ENCODE peak calls at places on chromosomes 6 and 20, in four cellular contexts. P is AG04450, I is astrocyte, O is body of pancreas. E is an unnamed sample.

GRCh38 chr6:35051393-35051792 is 89.7 kb downstream of the TCP11 start:
- DNase-seq in P (no peak), I (no peak), O (no peak), E (no peak)

GRCh38 chr6:149318581-149319286 is 1.2 kb downstream of the TAB2 start:
- DNase-seq in P (no peak), I (no peak), O (no peak), E (no peak)

GRCh38 chr6:7463785-7464184 is 74.2 kb downstream of the RIOK1 start:
- DNase-seq in P (no peak), I (no peak), O (no peak), E (peak)

GRCh38 chr20:44701116-44701865 is 13.9 kb upstream of the CCN5 start:
- DNase-seq in P (no peak), I (no peak), O (no peak), E (peak)

GRCh38 chr20:53580376-53581111 is 13.1 kb downstream of the ZNF217 start:
- DNase-seq in P (no peak), I (no peak), O (no peak), E (no peak)

GRCh38 chr6:101558712-101559111 is 165.2 kb downstream of the GRIK2 start:
- DNase-seq in P (no peak), I (no peak), O (no peak), E (no peak)

GRCh38 chr6:13766201-13766634 is 48.1 kb downstream of the MCUR1 start:
- DNase-seq in P (no peak), I (peak), O (no peak), E (peak)

GRCh38 chr20:9338101-9338500 is 176.3 kb upstream of the LAMP5 start:
- DNase-seq in P (no peak), I (no peak), O (no peak), E (no peak)

GRCh38 chr6:94454231-94454630 is 1034.9 kb upstream of the EPHA7 start:
- DNase-seq in P (no peak), I (no peak), O (no peak), E (no peak)

GRCh38 chr6:114650891-114651290 is 308.1 kb upstream of the HS3ST5 start:
- DNase-seq in P (no peak), I (no peak), O (no peak), E (no peak)

GRCh38 chr6:114649298-114649697 is 306.5 kb upstream of the HS3ST5 start:
- DNase-seq in P (no peak), I (no peak), O (no peak), E (no peak)

GRCh38 chr6:114648847-114649246 is 306.0 kb upstream of the HS3ST5 start:
- DNase-seq in P (no peak), I (peak), O (no peak), E (no peak)
- H3K4me3 ChIP-seq in P (no peak), I (no peak), O (no peak), E (no peak)

DNA sequence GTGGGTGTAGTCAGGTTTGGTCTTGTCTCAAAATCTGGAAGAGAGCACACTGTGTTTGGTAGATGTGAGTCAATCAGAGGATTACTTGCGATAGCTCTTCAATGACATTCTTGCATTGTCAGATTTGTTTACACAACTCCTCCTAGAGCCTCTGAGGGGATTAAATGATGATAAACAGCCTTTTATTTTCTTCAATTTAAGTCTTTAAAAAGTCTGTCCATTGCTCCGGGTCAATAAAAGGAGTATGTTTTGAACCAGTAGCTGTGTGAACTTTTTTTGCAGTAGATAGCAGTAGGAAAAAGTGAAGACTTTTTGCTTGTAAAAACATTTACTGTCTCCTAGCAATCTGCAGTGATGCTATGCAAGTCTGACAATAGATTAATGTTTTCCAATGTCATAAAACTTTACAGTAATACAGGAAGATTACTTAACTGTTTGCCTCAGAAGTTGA is 49.9 kb downstream of the GJA1 start:
- DNase-seq in P (no peak), I (no peak), O (no peak), E (peak)
- TF ChIP-seq CTCF in P (no peak), I (no peak), O (no peak), E (no peak)

DNA sequence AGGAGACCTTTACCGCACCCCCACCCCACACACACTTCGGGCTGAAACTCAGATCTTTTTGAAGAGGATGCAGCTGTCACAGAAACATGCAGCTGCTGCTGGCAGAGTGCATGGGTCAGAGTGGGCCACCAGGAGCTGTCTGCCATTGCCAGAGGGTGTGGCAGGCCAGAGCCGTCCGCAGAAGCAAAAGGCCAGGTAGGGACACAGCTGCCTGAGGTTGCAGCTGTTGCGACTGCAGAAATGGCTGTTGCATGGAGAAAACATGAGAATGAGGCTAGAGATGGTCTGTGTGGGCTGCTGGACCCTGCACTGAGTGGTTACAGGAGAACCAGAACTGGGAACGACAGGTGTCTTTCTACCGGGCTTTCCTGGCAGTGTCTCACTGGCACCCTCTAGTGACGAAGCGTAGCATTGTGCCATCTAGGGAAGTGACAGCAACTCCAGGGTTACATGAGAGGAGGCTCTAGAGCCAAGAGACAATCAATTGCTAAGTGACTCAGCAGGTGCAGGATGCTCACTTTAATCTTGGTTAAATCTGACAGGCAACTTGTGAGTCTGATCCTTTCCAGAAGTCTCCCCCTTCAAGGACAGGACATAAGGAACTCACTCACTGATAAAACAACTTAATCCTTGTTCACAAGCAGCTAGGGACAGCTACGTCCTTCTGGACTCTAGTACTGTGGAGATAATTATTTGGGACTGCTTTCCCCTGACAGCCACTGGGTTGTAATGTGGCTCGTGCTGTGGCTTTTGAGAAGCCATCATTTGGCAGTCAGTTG is 29.1 kb upstream of the SERPINB9 start:
- DNase-seq in P (peak), I (peak), O (peak), E (peak)
- H3K4me3 ChIP-seq in P (no peak), I (no peak), O (no peak), E (no peak)

DNA sequence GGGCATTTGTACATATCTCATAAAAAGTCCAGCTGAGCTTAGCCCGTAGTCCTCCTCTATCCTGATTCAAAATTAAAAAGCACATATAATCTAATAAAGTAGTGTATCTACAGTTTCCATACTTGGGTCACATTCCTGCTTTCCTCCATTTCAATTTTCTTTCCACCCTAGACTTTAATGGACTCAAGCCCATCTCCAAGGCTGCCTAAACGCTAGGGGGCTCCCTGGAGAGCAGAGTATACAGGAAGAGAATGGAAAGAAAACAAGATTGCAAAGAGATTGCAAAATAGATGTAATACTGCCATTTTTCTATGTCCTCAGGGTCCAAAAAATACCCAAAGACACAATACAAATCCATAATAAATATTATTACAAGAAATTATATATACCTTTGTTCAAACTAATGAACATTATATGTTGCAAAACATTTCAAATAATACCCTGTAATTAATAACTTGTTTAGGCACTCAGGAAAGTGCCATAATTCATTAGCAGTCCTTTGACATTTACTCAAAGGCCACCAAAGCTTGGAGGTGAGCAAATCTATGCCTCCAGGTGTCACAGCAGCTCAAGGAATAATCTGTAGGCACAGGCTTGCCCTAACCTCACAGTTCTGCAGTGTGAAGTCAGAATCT is 2.4 kb upstream of the MCM3 start:
- DNase-seq in P (peak), I (peak), O (peak), E (peak)
- TF ChIP-seq CTCF in P (peak), I (peak), O (peak), E (peak)

DNA sequence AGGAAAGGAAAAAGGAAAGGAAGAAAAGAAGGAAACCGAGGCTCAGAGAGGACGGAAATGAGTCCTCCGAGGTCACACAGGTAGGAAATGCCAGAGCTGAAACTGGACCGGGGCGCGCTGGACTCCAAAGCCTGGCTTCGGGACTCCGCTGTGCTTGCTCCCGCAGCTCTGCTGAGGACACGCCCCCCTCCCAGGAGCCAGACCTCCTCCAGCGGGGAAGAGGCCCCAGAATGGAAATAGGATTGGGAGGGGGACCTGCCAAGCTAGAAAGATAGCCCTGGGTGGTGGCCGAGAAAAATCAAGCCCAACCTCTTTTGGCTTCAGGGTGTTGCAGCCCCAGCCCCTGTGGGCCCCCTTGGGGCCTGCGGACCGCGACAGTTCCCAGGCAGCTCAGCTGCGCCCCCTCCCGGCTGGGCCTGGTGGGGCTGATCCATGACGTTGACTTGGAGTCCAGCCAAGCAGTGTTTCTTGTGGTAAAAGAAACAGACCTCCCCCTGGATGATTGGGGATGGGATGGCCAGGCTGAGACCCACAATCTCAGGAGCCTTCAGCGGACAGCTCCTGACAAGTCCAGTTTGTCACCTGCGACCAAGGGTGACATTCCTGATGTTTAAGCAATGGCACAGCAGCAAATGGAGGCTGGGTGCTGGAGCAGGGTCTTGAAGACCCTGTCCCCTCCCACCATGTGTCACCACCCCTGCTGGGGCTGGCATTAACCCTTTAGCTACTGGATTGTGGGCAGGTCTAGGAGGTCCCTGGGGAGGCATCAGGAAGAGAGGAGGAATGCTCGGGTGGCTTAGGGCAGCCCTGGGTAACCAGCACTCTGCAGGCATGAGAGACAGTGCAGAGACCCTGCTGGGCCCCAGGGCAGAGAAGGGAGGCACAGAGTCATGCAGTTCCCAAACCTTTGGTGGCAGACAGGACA is 55.4 kb downstream of the RIPOR3 start:
- DNase-seq in P (no peak), I (no peak), O (peak), E (peak)
- H3K4me3 ChIP-seq in P (peak), I (no peak), O (no peak), E (no peak)

GRCh38 chr20:51700809-51701285 is 67.3 kb downstream of the ATP9A start:
- DNase-seq in P (no peak), I (no peak), O (peak), E (peak)
- TF ChIP-seq CTCF in P (peak), I (peak), O (peak), E (peak)

GRCh38 chr6:10837009-10837691 is 1.2 kb downstream of the MAK start:
- DNase-seq in P (no peak), I (no peak), O (peak), E (peak)

GRCh38 chr6:10837997-10838793 is at the start of gene MAK:
- DNase-seq in P (peak), I (peak), O (peak), E (peak)

GRCh38 chr6:10834823-10835222 is 3.5 kb downstream of the MAK start:
- DNase-seq in P (no peak), I (no peak), O (no peak), E (no peak)

GRCh38 chr6:10837692-10837996 is 695 bp downstream of the MAK start:
- DNase-seq in P (no peak), I (no peak), O (peak), E (peak)

GRCh38 chr6:10838794-10839333 is 525 bp upstream of the MAK start:
- DNase-seq in P (no peak), I (no peak), O (no peak), E (no peak)
- H3K4me3 ChIP-seq in P (peak), I (peak), O (no peak), E (peak)

E was measured in choroid plexus epithelial cell.